ENCODE peak calls at places on chromosomes 12 and 14, in seven cellular contexts. Q, I, J, L, X, K and Z are unnamed samples.

GRCh38 chr12:22527999-22528398 is 16.3 kb downstream of the C2CD5 start:
- DNase-seq in Q (no peak), K (no peak), I (no peak), L (peak), X (peak), J (no peak), Z (peak)

GRCh38 chr12:110171186-110171538 is 47.0 kb downstream of the IFT81 start:
- DNase-seq in X (no peak), K (no peak), I (no peak), J (no peak), L (no peak), Q (no peak), Z (no peak)

GRCh38 chr12:121939992-121940766 is 21.8 kb downstream of the CFAP251 start:
- DNase-seq in I (no peak), Q (no peak), X (no peak), K (no peak), L (no peak), J (no peak), Z (no peak)

GRCh38 chr14:60622920-60623263 is 26.4 kb downstream of the SIX1 start:
- DNase-seq in L (no peak), K (no peak), X (peak), Q (no peak), I (no peak), J (no peak), Z (peak)

GRCh38 chr12:59182191-59182590 is 261.9 kb upstream of the LRIG3 start:
- DNase-seq in K (no peak), Q (no peak), I (no peak), J (no peak), X (no peak), L (no peak), Z (no peak)

GRCh38 chr14:99331796-99332195 is 59.8 kb upstream of the BCL11B start:
- DNase-seq in L (no peak), J (no peak), K (no peak), I (no peak), Q (no peak), X (no peak), Z (no peak)

GRCh38 chr12:67747869-67748760 is 99.6 kb downstream of the DYRK2 start:
- DNase-seq in Q (no peak), L (no peak), K (no peak), I (no peak), J (peak), X (no peak), Z (no peak)

GRCh38 chr12:31589582-31589895 is 1.4 kb downstream of the DENND5B start:
- DNase-seq in Q (no peak), I (peak), J (no peak), K (peak), X (no peak), L (no peak), Z (no peak)

GRCh38 chr14:55107766-55108554 is 21.1 kb upstream of the LGALS3 start:
- DNase-seq in K (peak), I (peak), J (peak), X (peak), L (peak), Q (peak), Z (peak)

GRCh38 chr12:51389302-51389999 is 1.8 kb downstream of the GALNT6 start:
- DNase-seq in L (no peak), X (peak), K (peak), Q (no peak), J (no peak), I (no peak), Z (no peak)

GRCh38 chr14:29442720-29443119 is 484.9 kb downstream of the PRKD1 start:
- DNase-seq in I (no peak), K (peak), J (no peak), L (peak), Q (no peak), X (no peak), Z (no peak)

DNA sequence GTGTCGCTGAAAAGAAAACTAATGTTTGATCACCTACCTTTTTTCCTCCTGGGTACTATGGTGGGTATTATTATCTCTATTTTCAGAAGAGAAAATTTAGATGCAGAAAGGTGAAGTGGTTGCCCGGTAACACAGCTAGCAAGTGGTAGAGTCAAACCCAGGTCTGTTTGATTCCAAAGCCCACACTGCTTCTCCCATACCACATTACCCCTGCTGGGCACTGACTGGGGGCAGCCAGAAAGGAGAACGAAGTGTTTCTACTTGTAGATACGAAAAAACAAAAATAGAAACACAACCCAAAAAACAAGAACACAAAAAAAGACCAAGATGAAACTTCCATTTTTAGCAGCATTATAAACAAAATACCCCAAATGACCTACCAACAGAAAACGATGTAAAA is 142.2 kb downstream of the SLC41A2 start:
- DNase-seq in J (no peak), I (no peak), K (peak), Q (no peak), X (no peak), L (no peak), Z (no peak)
- H3K4me3 ChIP-seq in J (no peak), I (no peak), K (no peak), Q (no peak), X (no peak), L (no peak), Z (no peak)

GRCh38 chr12:108850854-108851573 is 6.4 kb downstream of the SSH1 start:
- DNase-seq in K (peak), I (peak), J (no peak), X (no peak), Q (no peak), L (no peak), Z (no peak)
- TF ChIP-seq CTCF in K (no peak), I (no peak), J (no peak), X (peak), Q (no peak), L (no peak), Z (peak)

DNA sequence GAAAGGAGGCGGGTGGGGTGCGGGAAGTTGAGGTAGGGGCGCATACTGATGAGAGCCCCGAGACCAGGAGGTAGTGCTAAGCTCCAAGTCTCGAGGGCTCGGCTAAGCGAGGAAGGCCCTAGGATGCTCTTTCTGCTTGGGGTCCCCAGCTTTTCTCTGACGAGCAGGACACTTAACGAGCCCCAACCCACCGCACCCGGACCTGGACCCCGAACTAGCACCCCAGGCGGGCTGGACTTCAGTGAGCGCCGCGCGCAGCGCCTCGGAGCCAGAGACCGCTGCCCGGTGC is 4.7 kb upstream of the C1QL4 start:
- DNase-seq in L (no peak), Q (no peak), J (peak), K (no peak), X (no peak), I (no peak), Z (no peak)
- H3K4me3 ChIP-seq in L (no peak), Q (peak), J (no peak), K (no peak), X (no peak), I (peak), Z (peak)

DNA sequence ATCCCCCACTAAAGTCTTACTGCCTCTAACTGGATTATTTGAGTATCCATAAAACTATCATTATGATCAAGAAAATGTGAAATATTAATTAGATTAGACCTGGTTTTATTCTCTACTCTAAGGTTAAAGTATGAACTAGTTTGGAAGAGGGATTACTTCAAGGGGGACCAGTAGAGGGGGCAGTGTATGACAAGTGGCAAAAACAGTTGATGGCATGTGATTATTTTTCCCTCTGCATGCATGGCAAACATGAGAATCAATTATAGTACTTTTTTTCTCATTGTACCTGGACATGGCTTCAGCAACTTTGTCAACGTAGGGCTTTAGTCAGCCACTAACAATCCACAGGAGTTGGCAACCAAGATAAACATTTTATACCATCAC is 145.0 kb upstream of the SLC38A2 start:
- DNase-seq in L (no peak), Q (no peak), X (no peak), K (no peak), J (no peak), I (no peak), Z (no peak)
- TF ChIP-seq CTCF in L (no peak), Q (no peak), X (no peak), K (peak), J (no peak), I (no peak), Z (no peak)

GRCh38 chr12:115758886-115759620 is 518.4 kb downstream of the MED13L start:
- DNase-seq in X (no peak), I (no peak), J (no peak), Q (no peak), L (no peak), K (no peak), Z (no peak)
- H3K4me3 ChIP-seq in X (peak), I (no peak), J (no peak), Q (peak), L (peak), K (no peak), Z (no peak)

DNA sequence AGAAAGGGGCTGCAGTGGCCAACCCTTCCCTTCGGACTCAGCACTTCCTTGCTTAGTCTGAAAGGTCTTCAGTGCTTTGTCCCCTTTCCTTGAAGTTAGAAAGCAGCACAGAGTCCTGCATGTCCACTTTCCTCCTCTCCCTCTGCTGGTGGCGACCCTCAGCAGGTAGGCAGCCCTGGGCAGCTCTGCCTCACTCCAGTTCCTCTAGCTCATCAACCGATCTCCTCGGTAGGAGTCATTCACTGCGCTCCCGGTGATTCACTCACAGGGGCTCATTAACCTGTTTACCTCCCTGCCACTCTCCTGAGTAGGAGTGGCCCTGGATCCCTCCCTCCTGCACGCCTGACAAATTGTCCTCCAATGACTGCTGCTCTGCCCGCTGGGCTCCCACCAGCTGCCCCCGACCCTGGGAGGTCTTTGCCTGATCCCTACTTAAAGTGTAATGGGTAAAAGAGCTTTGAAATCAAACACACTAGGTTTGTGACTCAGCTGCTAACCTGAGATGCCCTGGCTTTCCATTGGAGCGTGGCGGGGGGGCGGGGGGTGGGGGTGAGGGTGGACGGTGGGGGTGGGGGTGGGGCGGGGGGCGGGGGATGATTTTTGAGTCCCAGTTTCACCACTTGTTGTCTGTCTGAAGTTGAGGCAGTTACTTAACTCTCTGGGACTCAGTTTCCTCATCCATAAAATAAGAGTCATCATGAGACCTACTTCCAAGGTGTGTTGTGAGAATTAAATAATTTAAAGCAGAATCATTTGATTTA is 4.2 kb downstream of the SCNN1A start:
- DNase-seq in X (no peak), K (no peak), J (no peak), L (no peak), I (no peak), Q (no peak), Z (no peak)
- TF ChIP-seq CTCF in X (peak), K (no peak), J (peak), L (peak), I (no peak), Q (no peak), Z (peak)

GRCh38 chr14:37924622-37925021 is 283.1 kb upstream of the SSTR1 start:
- DNase-seq in I (no peak), L (no peak), X (no peak), J (no peak), Q (no peak), K (no peak), Z (no peak)
- H3K4me3 ChIP-seq in I (no peak), L (no peak), X (no peak), J (no peak), Q (no peak), K (no peak), Z (no peak)